ENCODE peak calls at places on chromosome 21, in five cellular contexts. One of them, this sample, is unnamed.

GRCh38 chr21:44071359-44072104 is 35.7 kb upstream of the PWP2 start:
- DNase-seq in GM23248: no peak
- DNase-seq in HT1080: no peak
- DNase-seq in fibroblast of gingiva: no peak
- DNase-seq in brain pericyte: no peak
- DNase-seq in this sample: no peak

GRCh38 chr21:39633770-39634181 is 21.0 kb downstream of the B3GALT5 start:
- DNase-seq in GM23248: peak
- DNase-seq in HT1080: peak
- DNase-seq in fibroblast of gingiva: peak
- DNase-seq in brain pericyte: no peak
- DNase-seq in this sample: peak

GRCh38 chr21:32338209-32338921 is 39.7 kb downstream of the MRAP start:
- DNase-seq in GM23248: no peak
- DNase-seq in HT1080: no peak
- DNase-seq in fibroblast of gingiva: no peak
- DNase-seq in brain pericyte: no peak
- DNase-seq in this sample: no peak

GRCh38 chr21:45804809-45805313 is 161.3 kb downstream of the PCBP3 start:
- DNase-seq in GM23248: no peak
- DNase-seq in HT1080: no peak
- DNase-seq in fibroblast of gingiva: no peak
- DNase-seq in brain pericyte: no peak
- DNase-seq in this sample: no peak

GRCh38 chr21:35113064-35113463 is 64.0 kb upstream of the RUNX1 start:
- DNase-seq in GM23248: peak
- DNase-seq in HT1080: peak
- DNase-seq in fibroblast of gingiva: no peak
- DNase-seq in brain pericyte: no peak
- DNase-seq in this sample: peak

GRCh38 chr21:37619464-37619974 is 252.9 kb downstream of the DYRK1A start:
- DNase-seq in GM23248: no peak
- DNase-seq in HT1080: peak
- DNase-seq in fibroblast of gingiva: no peak
- DNase-seq in brain pericyte: no peak
- DNase-seq in this sample: no peak

GRCh38 chr21:36643374-36644250 is 55.3 kb upstream of the SIM2 start:
- DNase-seq in GM23248: peak
- DNase-seq in HT1080: no peak
- DNase-seq in fibroblast of gingiva: no peak
- DNase-seq in brain pericyte: no peak
- DNase-seq in this sample: no peak

GRCh38 chr21:38126677-38127271 is 130.0 kb upstream of the KCNJ15 start:
- DNase-seq in GM23248: peak
- DNase-seq in HT1080: peak
- DNase-seq in fibroblast of gingiva: peak
- DNase-seq in brain pericyte: no peak
- DNase-seq in this sample: no peak

GRCh38 chr21:41871302-41872030 is 7.7 kb downstream of the PRDM15 start:
- DNase-seq in GM23248: no peak
- DNase-seq in HT1080: no peak
- DNase-seq in fibroblast of gingiva: no peak
- DNase-seq in brain pericyte: no peak
- DNase-seq in this sample: no peak

GRCh38 chr21:37210017-37210593 is 57.0 kb downstream of the VPS26C start:
- DNase-seq in GM23248: no peak
- DNase-seq in HT1080: no peak
- DNase-seq in fibroblast of gingiva: no peak
- DNase-seq in brain pericyte: no peak
- DNase-seq in this sample: no peak

GRCh38 chr21:26849428-26850115 is 4.4 kb upstream of the ADAMTS1 start:
- DNase-seq in GM23248: peak
- DNase-seq in HT1080: peak
- DNase-seq in fibroblast of gingiva: peak
- DNase-seq in brain pericyte: no peak
- DNase-seq in this sample: peak

GRCh38 chr21:38651570-38651969 is 153.3 kb upstream of the ERG start:
- DNase-seq in GM23248: no peak
- DNase-seq in HT1080: no peak
- DNase-seq in fibroblast of gingiva: no peak
- DNase-seq in brain pericyte: no peak
- DNase-seq in this sample: no peak

GRCh38 chr21:36478941-36479340 is 981 bp downstream of the CLDN14 start:
- DNase-seq in GM23248: peak
- DNase-seq in HT1080: no peak
- DNase-seq in fibroblast of gingiva: no peak
- DNase-seq in brain pericyte: no peak
- DNase-seq in this sample: peak

GRCh38 chr21:22791986-22792560 is 1793.9 kb downstream of the NCAM2 start:
- DNase-seq in GM23248: peak
- DNase-seq in HT1080: peak
- DNase-seq in fibroblast of gingiva: peak
- DNase-seq in brain pericyte: no peak
- DNase-seq in this sample: peak

GRCh38 chr21:36891123-36891522 is 75.3 kb downstream of the HLCS start:
- DNase-seq in GM23248: no peak
- DNase-seq in HT1080: no peak
- DNase-seq in fibroblast of gingiva: no peak
- DNase-seq in brain pericyte: no peak
- DNase-seq in this sample: no peak

GRCh38 chr21:17828223-17828622 is 9.1 kb upstream of the C21orf91 start:
- DNase-seq in GM23248: peak
- DNase-seq in HT1080: no peak
- DNase-seq in fibroblast of gingiva: peak
- DNase-seq in brain pericyte: no peak
- DNase-seq in this sample: peak

This sample was measured in astrocyte.